ENCODE peak calls at places on chromosomes 11 and 22, in ten cellular contexts. P is GM12865; X is activated CD8-positive, alpha-beta memory T cell treated with anti-CD3 and anti-CD28 coated beads, Interleukin-2, amount 50 U/mL, for 4 hours; B is activated CD4-positive, CD25-positive, alpha-beta regulatory T cell; S is CD4-positive, CD25-positive, alpha-beta regulatory T cell; A is posterior vena cava; L is T-helper 9 cell; J is IMR-90; K is MM.1S; I is transverse colon. V is an unnamed sample.

GRCh38 chr11:84648413-84648812 is 978.7 kb downstream of the DLG2 start:
- DNase-seq in J (no peak), L (no peak), A (no peak), S (no peak), P (no peak), I (no peak), B (no peak), K (no peak), X (no peak), V (no peak)

GRCh38 chr11:75667831-75668507 is 869 bp downstream of the MAP6 start:
- DNase-seq in S (peak), X (no peak), A (peak), K (no peak), P (peak), L (no peak), B (no peak), I (peak), J (peak), V (peak)

GRCh38 chr11:70503878-70504240 is 105.5 kb downstream of the CTTN start:
- DNase-seq in X (no peak), L (no peak), I (peak), B (no peak), A (peak), J (no peak), S (no peak), P (peak), K (no peak), V (no peak)

GRCh38 chr11:35511666-35512065 is 13.8 kb downstream of the PAMR1 start:
- DNase-seq in K (no peak), I (no peak), J (peak), B (no peak), L (no peak), X (no peak), A (no peak), S (no peak), P (no peak), V (no peak)

GRCh38 chr11:46681814-46682213 is 18.6 kb downstream of the ARHGAP1 start:
- DNase-seq in A (peak), P (no peak), I (no peak), L (no peak), B (no peak), S (no peak), K (no peak), J (no peak), X (no peak), V (no peak)

GRCh38 chr11:101390539-101390938 is 193.3 kb downstream of the TRPC6 start:
- DNase-seq in S (no peak), J (peak), I (no peak), X (no peak), K (no peak), A (no peak), B (no peak), L (no peak), P (no peak), V (no peak)

GRCh38 chr11:84714316-84714780 is 912.8 kb downstream of the DLG2 start:
- DNase-seq in A (peak), X (no peak), K (peak), L (no peak), I (peak), B (no peak), J (peak), S (no peak), P (peak), V (no peak)

GRCh38 chr11:128757886-128758612 is 64.2 kb downstream of the FLI1 start:
- DNase-seq in S (no peak), I (peak), J (no peak), X (peak), A (no peak), P (peak), K (peak), L (no peak), B (no peak), V (no peak)

GRCh38 chr11:47560431-47560830 is 5.0 kb upstream of the PTPMT1 start:
- DNase-seq in B (no peak), K (no peak), A (no peak), J (peak), L (no peak), I (no peak), S (no peak), P (no peak), X (no peak), V (no peak)

GRCh38 chr22:43925433-43926348 is 2.1 kb downstream of the PNPLA3 start:
- DNase-seq in X (no peak), K (no peak), P (no peak), B (no peak), S (no peak), I (no peak), J (no peak), A (no peak), L (no peak), V (no peak)

GRCh38 chr22:46219650-46220049 is 30.4 kb downstream of the CDPF1 start:
- DNase-seq in X (no peak), P (peak), B (no peak), L (no peak), K (peak), I (no peak), J (no peak), A (no peak), S (no peak), V (no peak)

GRCh38 chr11:134659882-134660281 is 247.8 kb upstream of the B3GAT1 start:
- DNase-seq in I (no peak), S (no peak), A (peak), J (no peak), B (no peak), X (no peak), P (no peak), K (no peak), L (no peak), V (no peak)

GRCh38 chr11:116533186-116533825 is 239.5 kb downstream of the BUD13 start:
- DNase-seq in A (peak), S (no peak), B (no peak), L (no peak), J (no peak), P (no peak), K (no peak), X (no peak), I (no peak), V (no peak)

GRCh38 chr11:76670475-76671235 is at the start of gene LRRC32:
- DNase-seq in I (peak), X (peak), P (peak), L (no peak), K (no peak), J (no peak), S (peak), A (peak), B (no peak), V (no peak)

GRCh38 chr22:33476716-33477115 is 418.5 kb upstream of the SYN3 start:
- DNase-seq in S (no peak), B (no peak), A (no peak), X (no peak), J (peak), I (no peak), L (no peak), K (no peak), P (peak), V (no peak)

GRCh38 chr11:16412525-16413194 is 56.3 kb upstream of the SOX6 start:
- DNase-seq in J (no peak), K (peak), P (peak), S (no peak), X (no peak), A (no peak), B (no peak), L (no peak), I (no peak), V (no peak)

GRCh38 chr22:46895753-46896152 is 133.3 kb downstream of the TBC1D22A start:
- DNase-seq in I (no peak), J (no peak), L (no peak), P (no peak), A (no peak), B (no peak), X (no peak), S (no peak), K (no peak), V (no peak)

GRCh38 chr11:72144807-72145565 is 9.5 kb downstream of the FOLR3 start:
- DNase-seq in J (peak), S (no peak), A (no peak), X (no peak), P (no peak), I (no peak), B (no peak), K (no peak), L (no peak), V (no peak)

GRCh38 chr11:81644239-81644840 is 1089.3 kb downstream of the FAM181B start:
- DNase-seq in L (no peak), J (peak), S (peak), K (peak), P (peak), X (no peak), B (no peak), I (no peak), A (no peak), V (no peak)